ENCODE peak calls at places on chromosomes 3 and 15, in six cellular contexts. S, F, I, Y, U and O are unnamed samples.

GRCh38 chr15:69300129-69300588 is 1.4 kb downstream of the PAQR5 start:
- DNase-seq in U (no peak), S (no peak), F (no peak), Y (no peak), I (no peak), O (no peak)

GRCh38 chr3:72195895-72196294 is 410.9 kb upstream of the PROK2 start:
- DNase-seq in I (no peak), S (no peak), Y (no peak), U (no peak), F (no peak), O (no peak)

GRCh38 chr3:170107926-170108325 is 70.1 kb downstream of the GPR160 start:
- DNase-seq in I (peak; percentile 35), F (no peak), U (peak; percentile 12), Y (no peak), S (no peak), O (no peak)

GRCh38 chr3:10992017-10992945 is at the start of gene SLC6A1:
- DNase-seq in S (no peak), F (no peak), U (peak; percentile 9), Y (no peak), I (no peak), O (no peak)

GRCh38 chr3:100463002-100463401 is 29.4 kb upstream of the TMEM45A start:
- DNase-seq in U (peak; percentile 86), I (peak; percentile 9), S (peak; percentile 46), Y (peak; percentile 49), F (peak; percentile 73), O (peak; percentile 68)

GRCh38 chr15:70539912-70540520 is 223.3 kb downstream of the UACA start:
- DNase-seq in Y (no peak), U (no peak), S (no peak), I (no peak), F (no peak), O (no peak)

GRCh38 chr3:118228151-118228550 is 806.5 kb downstream of the IGSF11 start:
- DNase-seq in U (no peak), Y (no peak), S (no peak), F (no peak), I (no peak), O (no peak)

GRCh38 chr3:83738202-83738601 is 1220.6 kb upstream of the CADM2 start:
- DNase-seq in Y (no peak), S (no peak), F (no peak), U (no peak), I (no peak), O (no peak)

GRCh38 chr15:35630570-35630969 is 84.6 kb upstream of the DPH6 start:
- DNase-seq in Y (no peak), S (no peak), F (no peak), I (no peak), U (peak; percentile 72), O (no peak)

GRCh38 chr3:178669758-178670157 is 133.5 kb downstream of the KCNMB2 start:
- DNase-seq in F (no peak), I (no peak), Y (no peak), S (no peak), U (no peak), O (no peak)

GRCh38 chr3:174122411-174122810 is 724.9 kb downstream of the NLGN1 start:
- DNase-seq in Y (no peak), I (no peak), S (no peak), U (no peak), F (no peak), O (no peak)

GRCh38 chr15:68730491-68731317 is 90.0 kb downstream of the ANP32A start:
- DNase-seq in F (peak; percentile 31), U (peak; percentile 71), S (no peak), I (no peak), Y (peak; percentile 71), O (no peak)

GRCh38 chr3:15633159-15633558 is 31.6 kb downstream of the BTD start:
- DNase-seq in F (no peak), I (no peak), U (no peak), S (no peak), Y (no peak), O (no peak)

GRCh38 chr3:122265937-122266336 is 59.1 kb upstream of the CSTA start:
- DNase-seq in I (no peak), U (no peak), Y (no peak), F (no peak), S (no peak), O (no peak)
- TF ChIP-seq CTCF in I (no peak), U (no peak), Y (no peak), F (no peak), S (no peak), O (no peak)

GRCh38 chr15:81809543-81809942 is 236.3 kb downstream of the MEX3B start:
- DNase-seq in S (no peak), Y (peak; percentile 49), U (peak; percentile 5), F (no peak), I (no peak), O (no peak)
- TF ChIP-seq CTCF in S (no peak), Y (peak; percentile 73), U (no peak), F (peak; percentile 5), I (no peak), O (peak; percentile 18)

GRCh38 chr3:138327831-138328230 is 1.8 kb downstream of the NME9 start:
- DNase-seq in U (no peak), F (no peak), Y (no peak), S (no peak), I (no peak), O (no peak)

GRCh38 chr3:138329127-138329983 is at the start of gene NME9:
- DNase-seq in F (peak; percentile 77), Y (peak; percentile 88), S (no peak), U (peak; percentile 91), I (no peak), O (peak; percentile 83)

GRCh38 chr3:138326866-138327595 is 2.6 kb downstream of the NME9 start:
- DNase-seq in U (no peak), S (no peak), I (no peak), F (no peak), Y (no peak), O (no peak)

GRCh38 chr3:138329984-138330293 is 288 bp upstream of the NME9 start:
- DNase-seq in F (no peak), Y (no peak), S (no peak), I (no peak), U (no peak), O (no peak)

DNA sequence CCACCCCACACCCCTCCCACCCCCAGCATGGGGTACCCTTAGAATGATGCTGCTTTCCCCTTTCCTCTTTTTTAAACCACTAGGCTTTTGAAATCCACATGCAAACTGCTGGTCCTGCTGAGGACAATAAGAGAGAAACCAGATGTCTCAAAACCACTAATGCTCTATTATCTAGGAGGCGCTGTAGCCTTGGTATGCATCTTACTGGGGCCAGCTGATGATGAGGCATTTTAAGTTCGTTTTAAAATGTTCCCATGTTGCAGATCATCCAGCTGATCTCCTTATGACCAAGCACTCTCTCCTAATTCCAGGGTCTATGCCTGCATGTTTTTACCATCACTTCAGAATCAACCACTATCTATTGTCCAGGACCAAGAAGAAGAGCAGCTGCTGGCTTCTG is 1.3 kb downstream of the NME9 start:
- DNase-seq in I (no peak), F (no peak), S (no peak), U (peak; percentile 58), Y (peak; percentile 30), O (no peak)
- TF ChIP-seq CTCF in I (peak; percentile 34), F (no peak), S (peak; percentile 15), U (peak; percentile 6), Y (peak; percentile 56), O (no peak)

DNA sequence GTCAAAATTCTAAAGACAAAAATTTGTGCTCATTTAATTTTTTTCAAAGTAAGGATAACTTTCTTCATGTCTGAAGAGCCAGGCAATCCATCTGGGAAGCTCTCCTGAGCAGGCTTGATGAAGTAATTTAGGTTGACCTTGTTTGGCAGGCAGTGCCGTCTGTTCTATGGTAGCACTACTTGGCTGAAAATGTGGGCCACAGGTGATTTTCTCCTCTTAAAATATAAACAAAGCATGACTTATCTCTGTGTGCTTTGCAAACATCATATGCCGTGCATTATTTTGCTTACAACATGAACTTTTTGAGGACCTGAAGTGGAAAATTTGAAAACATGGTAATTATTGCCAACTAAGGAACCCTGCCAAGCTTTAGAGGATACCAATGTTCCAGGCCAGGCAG is 143.2 kb downstream of the RAP2B start:
- DNase-seq in U (no peak), Y (no peak), F (no peak), I (no peak), S (no peak), O (no peak)
- TF ChIP-seq CTCF in U (no peak), Y (no peak), F (no peak), I (no peak), S (no peak), O (no peak)

GRCh38 chr3:44918087-44918486 is 43.7 kb downstream of the TGM4 start:
- DNase-seq in S (no peak), Y (no peak), U (no peak), F (no peak), I (no peak), O (no peak)

GRCh38 chr3:44913868-44914468 is 39.6 kb downstream of the TGM4 start:
- DNase-seq in S (peak; percentile 16), F (peak; percentile 73), U (peak; percentile 77), Y (peak; percentile 69), I (no peak), O (peak; percentile 77)

GRCh38 chr3:44918581-44918980 is 44.2 kb downstream of the TGM4 start:
- DNase-seq in Y (no peak), S (no peak), U (no peak), I (no peak), F (no peak), O (no peak)

GRCh38 chr3:44915702-44916438 is 41.5 kb downstream of the TGM4 start:
- DNase-seq in Y (no peak), F (peak; percentile 18), I (no peak), U (peak; percentile 51), S (no peak), O (no peak)

GRCh38 chr3:44914936-44915335 is 40.5 kb downstream of the TGM4 start:
- DNase-seq in Y (peak; percentile 17), I (no peak), S (no peak), F (peak; percentile 14), U (peak; percentile 17), O (no peak)
- TF ChIP-seq CTCF in Y (peak; percentile 71), I (peak; percentile 37), S (peak; percentile 29), F (peak; percentile 53), U (peak; percentile 40), O (peak; percentile 30)